ENCODE peak calls at places on chromosomes 11 and 22, in seven cellular contexts. Y is HFF-Myc, P is brain microvascular endothelial cell, C is cardiac fibroblast, D is heart left ventricle, V is IMR-90, E is AG04450. H is an unnamed sample.

GRCh38 chr11:125123947-125124633 is 12.7 kb upstream of the TMEM218 start:
- DNase-seq in Y (peak; percentile 27), P (peak; percentile 35), C (peak; percentile 72), D (no peak), V (peak; percentile 32), E (no peak), H (peak; percentile 2)

GRCh38 chr11:118953265-118953664 is 2.8 kb upstream of the UPK2 start:
- DNase-seq in Y (no peak), P (peak; percentile 23), C (peak; percentile 27), D (no peak), V (peak; percentile 18), E (no peak), H (no peak)

GRCh38 chr11:128291835-128292234 is 295.5 kb downstream of the ETS1 start:
- DNase-seq in Y (no peak), P (no peak), C (no peak), D (no peak), V (no peak), E (no peak), H (no peak)

GRCh38 chr11:31804439-31805036 is 6.6 kb downstream of the PAX6 start:
- DNase-seq in Y (no peak), P (no peak), C (no peak), D (peak; percentile 14), V (no peak), E (no peak), H (no peak)

GRCh38 chr11:12552677-12553076 is 121.5 kb upstream of the TEAD1 start:
- DNase-seq in Y (no peak), P (peak; percentile 30), C (peak; percentile 43), D (peak; percentile 40), V (peak; percentile 90), E (peak; percentile 75), H (no peak)

GRCh38 chr11:6703247-6704063 is 20.3 kb upstream of the MRPL17 start:
- DNase-seq in Y (no peak), P (peak; percentile 54), C (peak; percentile 80), D (peak; percentile 40), V (peak; percentile 57), E (no peak), H (no peak)

GRCh38 chr22:24706050-24706449 is 68.5 kb downstream of the PIWIL3 start:
- DNase-seq in Y (no peak), P (peak; percentile 14), C (no peak), D (no peak), V (no peak), E (no peak), H (no peak)

GRCh38 chr11:62169935-62170334 is 20.1 kb upstream of the SCGB1D1 start:
- DNase-seq in Y (no peak), P (no peak), C (peak; percentile 32), D (no peak), V (no peak), E (no peak), H (no peak)

GRCh38 chr11:86514453-86514852 is 139.8 kb downstream of the CCDC81 start:
- DNase-seq in Y (no peak), P (no peak), C (no peak), D (no peak), V (no peak), E (no peak), H (no peak)

GRCh38 chr11:61963016-61963281 is 4.5 kb downstream of the FTH1 start:
- DNase-seq in Y (no peak), P (no peak), C (no peak), D (no peak), V (peak; percentile 54), E (no peak), H (no peak)

GRCh38 chr11:118434553-118435232 is 1.6 kb upstream of the KMT2A start:
- DNase-seq in Y (no peak), P (no peak), C (no peak), D (peak; percentile 26), V (peak; percentile 40), E (no peak), H (no peak)

GRCh38 chr11:14554959-14555358 is 34.8 kb upstream of the PSMA1 start:
- DNase-seq in Y (peak; percentile 35), P (no peak), C (peak; percentile 56), D (no peak), V (no peak), E (no peak), H (no peak)

GRCh38 chr11:404551-405264 is 10.1 kb downstream of the SIGIRR start:
- DNase-seq in Y (no peak), P (no peak), C (no peak), D (no peak), V (no peak), E (no peak), H (no peak)

GRCh38 chr11:61787928-61788491 is 4.4 kb downstream of the TMEM258 start:
- DNase-seq in Y (peak; percentile 7), P (peak; percentile 59), C (peak; percentile 68), D (no peak), V (peak; percentile 61), E (peak; percentile 3), H (peak; percentile 77)

GRCh38 chr11:43868852-43869567 is 11.6 kb upstream of the ALKBH3 start:
- DNase-seq in Y (no peak), P (peak; percentile 79), C (peak; percentile 87), D (no peak), V (peak; percentile 80), E (no peak), H (no peak)

GRCh38 chr11:8070417-8071101 is 10.5 kb upstream of the TUB start:
- DNase-seq in Y (no peak), P (peak; percentile 44), C (peak; percentile 59), D (no peak), V (peak; percentile 61), E (no peak), H (no peak)

GRCh38 chr11:92550411-92550810 is 325.8 kb downstream of the FAT3 start:
- DNase-seq in Y (no peak), P (no peak), C (no peak), D (peak; percentile 20), V (no peak), E (no peak), H (no peak)

GRCh38 chr11:20353829-20354434 is 9.6 kb upstream of the HTATIP2 start:
- DNase-seq in Y (no peak), P (peak; percentile 31), C (peak; percentile 67), D (no peak), V (peak; percentile 48), E (no peak), H (no peak)

GRCh38 chr11:81673001-81673400 is 1060.7 kb downstream of the FAM181B start:
- DNase-seq in Y (no peak), P (peak; percentile 57), C (peak; percentile 3), D (no peak), V (no peak), E (peak; percentile 4), H (peak; percentile 44)

GRCh38 chr11:17855531-17856290 is 121.1 kb downstream of the KCNC1 start:
- DNase-seq in Y (no peak), P (no peak), C (no peak), D (no peak), V (no peak), E (no peak), H (no peak)

GRCh38 chr11:70091651-70092050 is 13.5 kb downstream of the ANO1 start:
- DNase-seq in Y (no peak), P (no peak), C (no peak), D (no peak), V (no peak), E (no peak), H (no peak)

GRCh38 chr11:113085446-113085845 is 124.2 kb downstream of the NCAM1 start:
- DNase-seq in Y (no peak), P (no peak), C (no peak), D (no peak), V (no peak), E (no peak), H (no peak)

GRCh38 chr22:46436595-46437163 is 100.7 kb downstream of the CELSR1 start:
- DNase-seq in Y (no peak), P (peak; percentile 51), C (peak; percentile 34), D (no peak), V (peak; percentile 63), E (no peak), H (no peak)

GRCh38 chr11:47400813-47401279 is 7.5 kb upstream of the SLC39A13 start:
- DNase-seq in Y (no peak), P (no peak), C (no peak), D (no peak), V (no peak), E (no peak), H (no peak)
- H3K4me3 ChIP-seq in Y (no peak overlapping the region), P (no peak overlapping the region), C (no peak overlapping the region), D (peak overlapping the region; percentile 60), V (no peak overlapping the region), E (no peak overlapping the region), H (no peak overlapping the region)

DNA sequence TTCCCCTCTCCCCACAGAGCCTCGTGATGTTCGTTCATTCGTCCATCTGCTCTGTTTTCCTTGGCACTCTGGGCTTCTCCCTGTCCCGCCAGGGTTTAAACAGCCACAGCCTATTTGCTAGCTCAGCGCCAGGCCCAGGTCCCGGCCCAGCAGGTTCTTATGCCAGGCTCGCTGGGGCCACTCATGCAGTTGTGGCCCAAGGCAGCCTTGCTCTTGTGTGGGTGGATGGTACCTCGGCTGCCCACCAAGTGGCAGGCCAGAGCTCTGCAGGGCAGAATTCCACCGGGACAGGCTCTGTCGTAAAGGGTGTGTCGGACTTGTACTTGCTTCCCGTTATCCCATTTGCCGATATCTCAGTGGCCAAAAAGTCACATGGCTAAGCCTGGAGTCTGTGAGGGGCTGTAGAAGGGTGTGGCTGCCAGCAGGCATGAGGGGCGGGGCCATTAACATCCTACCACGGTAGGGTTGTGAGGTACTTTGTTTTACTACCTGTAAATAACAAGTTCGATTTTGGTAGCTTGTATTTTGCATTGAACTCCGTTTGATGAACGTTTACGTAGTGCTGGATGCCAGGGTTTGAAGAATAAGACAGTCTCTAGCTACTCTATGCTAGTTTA is 7.9 kb downstream of the FAM118A start:
- DNase-seq in Y (no peak), P (peak; percentile 32), C (peak; percentile 57), D (peak; percentile 69), V (peak; percentile 37), E (no peak), H (no peak)
- TF ChIP-seq CTCF in Y (peak; percentile 27), P (peak; percentile 53), C (peak; percentile 41), D (peak; percentile 48), V (peak; percentile 23), E (peak; percentile 35), H (peak; percentile 41)

GRCh38 chr11:67290801-67291200 is 1.7 kb downstream of the ANKRD13D start:
- DNase-seq in Y (no peak), P (no peak), C (peak; percentile 47), D (no peak), V (no peak), E (no peak), H (peak; percentile 82)
- H3K4me3 ChIP-seq in Y (peak overlapping the region; percentile 52), P (peak overlapping the region; percentile 76), C (no peak overlapping the region), D (peak overlapping the region; percentile 87), V (no peak overlapping the region), E (peak overlapping the region; percentile 78), H (no peak overlapping the region)

GRCh38 chr22:30007361-30007760 is 72.9 kb upstream of the HORMAD2 start:
- DNase-seq in Y (no peak), P (no peak), C (no peak), D (no peak), V (no peak), E (no peak), H (no peak)

GRCh38 chr22:30008401-30008800 is 71.9 kb upstream of the HORMAD2 start:
- DNase-seq in Y (no peak), P (no peak), C (no peak), D (no peak), V (no peak), E (no peak), H (no peak)

GRCh38 chr22:30013201-30013600 is 67.1 kb upstream of the HORMAD2 start:
- DNase-seq in Y (no peak), P (no peak), C (no peak), D (no peak), V (no peak), E (no peak), H (no peak)

GRCh38 chr22:30010789-30011405 is 69.4 kb upstream of the HORMAD2 start:
- DNase-seq in Y (no peak), P (no peak), C (no peak), D (no peak), V (peak; percentile 77), E (peak; percentile 55), H (no peak)

GRCh38 chr22:30009478-30009877 is 70.8 kb upstream of the HORMAD2 start:
- DNase-seq in Y (no peak), P (no peak), C (no peak), D (no peak), V (no peak), E (no peak), H (no peak)
- TF ChIP-seq CTCF in Y (no peak), P (no peak), C (no peak), D (no peak), V (no peak), E (no peak), H (no peak)